ENCODE peak calls at places on chromosomes 1 and 21, in eight cellular contexts. I, G, Y, K, J, A, U and Z are unnamed samples.

GRCh38 chr1:13593511-13594131 is 10.0 kb downstream of the PDPN start:
- DNase-seq in I (no peak), G (no peak), Y (no peak), K (no peak), J (peak; percentile 96), A (no peak), U (no peak), Z (no peak)

GRCh38 chr1:7770939-7771672 is at the start of gene VAMP3:
- DNase-seq in I (peak; percentile 95), G (peak; percentile 88), Y (peak; percentile 82), K (peak; percentile 86), J (peak; percentile 74), A (peak; percentile 78), U (peak; percentile 92), Z (peak; percentile 66)

GRCh38 chr1:44220001-44220751 is 6.9 kb downstream of the DMAP1 start:
- DNase-seq in I (peak; percentile 76), G (no peak), Y (no peak), K (no peak), J (peak; percentile 31), A (no peak), U (no peak), Z (no peak)

GRCh38 chr1:21149862-21150432 is 26.8 kb downstream of the EIF4G3 start:
- DNase-seq in I (no peak), G (peak; percentile 11), Y (peak; percentile 91), K (no peak), J (peak; percentile 98), A (peak; percentile 10), U (no peak), Z (no peak)

GRCh38 chr1:2966940-2967725 is 54.1 kb upstream of the ACTRT2 start:
- DNase-seq in I (peak; percentile 64), G (no peak), Y (no peak), K (no peak), J (no peak), A (no peak), U (no peak), Z (no peak)

GRCh38 chr1:234139966-234140365 is 233.3 kb upstream of the COA6 start:
- DNase-seq in I (no peak), G (no peak), Y (peak; percentile 94), K (no peak), J (peak; percentile 55), A (no peak), U (no peak), Z (no peak)

GRCh38 chr1:149914545-149914944 is 3.1 kb downstream of the SV2A start:
- DNase-seq in I (no peak), G (no peak), Y (no peak), K (no peak), J (no peak), A (no peak), U (no peak), Z (no peak)

GRCh38 chr1:152167835-152168534 is 9.0 kb upstream of the RPTN start:
- DNase-seq in I (no peak), G (no peak), Y (peak; percentile 97), K (no peak), J (peak; percentile 97), A (no peak), U (no peak), Z (no peak)

GRCh38 chr21:45310446-45310845 is 22.8 kb upstream of the POFUT2 start:
- DNase-seq in I (peak; percentile 59), G (no peak), Y (peak; percentile 49), K (no peak), J (no peak), A (no peak), U (no peak), Z (no peak)

GRCh38 chr1:225464851-225465792 is 37.3 kb upstream of the LBR start:
- DNase-seq in I (peak; percentile 64), G (no peak), Y (peak; percentile 39), K (no peak), J (no peak), A (no peak), U (no peak), Z (no peak)